ENCODE peak calls at places on chromosomes 7 and 10, in six cellular contexts. X is ELR; M is Peyer's patch; N is CD4-positive, alpha-beta T cell; S is SK-N-SH; E is posterior cingulate gyrus. W is an unnamed sample.

GRCh38 chr10:60894816-60895215 is 49.2 kb downstream of the RHOBTB1 start:
- DNase-seq in E (no peak), X (peak), S (no peak), M (no peak), N (no peak), W (no peak)

GRCh38 chr10:778626-779330 is 89.3 kb upstream of the DIP2C start:
- DNase-seq in N (no peak), M (no peak), X (peak), E (peak), S (peak), W (no peak)

GRCh38 chr10:33410096-33410859 is 75.8 kb upstream of the NRP1 start:
- DNase-seq in M (no peak), N (no peak), X (peak), E (no peak), S (no peak), W (no peak)

GRCh38 chr7:30172451-30172850 is 37.7 kb downstream of the MTURN start:
- DNase-seq in E (no peak), S (no peak), N (no peak), X (peak), M (no peak), W (no peak)

GRCh38 chr10:48207853-48208252 is 66.6 kb downstream of the FRMPD2 start:
- DNase-seq in S (no peak), X (no peak), N (no peak), M (no peak), E (no peak), W (no peak)

GRCh38 chr7:40213856-40214255 is 79.1 kb downstream of the SUGCT start:
- DNase-seq in S (no peak), N (no peak), X (no peak), E (no peak), M (no peak), W (no peak)

GRCh38 chr10:79947083-79947415 is 1.9 kb downstream of the SFTPD start:
- DNase-seq in M (no peak), S (no peak), X (no peak), N (no peak), E (no peak), W (no peak)

GRCh38 chr7:158128572-158128971 is 459.1 kb downstream of the PTPRN2 start:
- DNase-seq in E (peak), X (no peak), S (no peak), M (no peak), N (no peak), W (no peak)

GRCh38 chr10:110226926-110227641 is 19.7 kb downstream of the MXI1 start:
- DNase-seq in S (no peak), M (peak), X (peak), E (peak), N (peak), W (peak)

GRCh38 chr7:14748461-14748860 is 154.1 kb downstream of the DGKB start:
- DNase-seq in S (no peak), M (no peak), X (peak), N (no peak), E (no peak), W (no peak)

GRCh38 chr10:80410122-80410521 is 1.8 kb downstream of the PRXL2A start:
- DNase-seq in N (no peak), X (no peak), S (peak), E (no peak), M (no peak), W (no peak)

GRCh38 chr10:7787150-7787856 is 490 bp downstream of the KIN start:
- DNase-seq in X (peak), S (no peak), M (no peak), E (no peak), N (no peak), W (peak)

GRCh38 chr7:112161253-112162160 is 44.7 kb downstream of the DOCK4 start:
- DNase-seq in X (no peak), M (no peak), S (no peak), N (no peak), E (no peak), W (peak)

GRCh38 chr7:42432644-42433043 is 195.6 kb upstream of the GLI3 start:
- DNase-seq in S (no peak), X (no peak), E (no peak), M (no peak), N (no peak), W (no peak)

GRCh38 chr7:51315393-51316261 is 982 bp downstream of the COBL start:
- DNase-seq in X (no peak), N (no peak), S (peak), M (no peak), E (peak), W (peak)

GRCh38 chr10:71480662-71481061 is 83.9 kb downstream of the CDH23 start:
- DNase-seq in N (no peak), X (no peak), S (no peak), M (no peak), E (no peak), W (no peak)

GRCh38 chr10:100562806-100563293 is 27.1 kb downstream of the HIF1AN start:
- DNase-seq in E (peak), X (peak), M (no peak), N (no peak), S (peak), W (peak)

GRCh38 chr7:12518920-12519681 is 51.4 kb upstream of the SCIN start:
- DNase-seq in X (peak), N (no peak), E (no peak), S (peak), M (no peak), W (peak)

GRCh38 chr7:101553018-101553770 is 75.9 kb downstream of the MYL10 start:
- DNase-seq in N (no peak), M (no peak), S (peak), X (no peak), E (peak), W (no peak)

GRCh38 chr10:132169766-132170560 is 16.8 kb upstream of the DPYSL4 start:
- DNase-seq in X (no peak), S (no peak), N (no peak), M (no peak), E (peak), W (peak)

GRCh38 chr7:27546610-27547009 is 116.1 kb downstream of the HIBADH start:
- DNase-seq in E (no peak), N (no peak), M (no peak), X (no peak), S (no peak), W (no peak)

GRCh38 chr7:77368974-77369373 is 47.2 kb downstream of the GSAP start:
- DNase-seq in E (no peak), S (no peak), X (peak), N (no peak), M (no peak), W (no peak)